ENCODE peak calls at places on chromosomes 11 and 22, in ten cellular contexts. I is Caco-2, Z is IMR-90, C is right atrium auricular region, X is body of pancreas, F is kidney, M is cardiac muscle cell, E is neural progenitor cell, A is HCT116, U is esophagus squamous epithelium. Q is an unnamed sample. For H3K4me1, the result is how much of the 10 kb centered on the place peaks cover.

GRCh38 chr11:15575409-15575808 is 460.7 kb downstream of the INSC start:
- DNase-seq in I (no peak), Z (no peak), C (no peak), X (no peak), F (no peak), M (no peak), E (no peak), A (no peak), U (no peak), Q (no peak)

GRCh38 chr22:37267128-37267587 is 15.2 kb upstream of the CYTH4 start:
- DNase-seq in I (peak), Z (no peak), C (no peak), X (no peak), F (no peak), M (peak), E (peak), A (no peak), U (no peak), Q (peak)

GRCh38 chr11:70734379-70734778 is 336.1 kb downstream of the CTTN start:
- DNase-seq in I (no peak), Z (no peak), C (no peak), X (no peak), F (peak), M (no peak), E (no peak), A (no peak), U (no peak), Q (no peak)

GRCh38 chr22:43515902-43516301 is 104.1 kb downstream of the MPPED1 start:
- DNase-seq in I (no peak), Z (no peak), C (no peak), X (no peak), F (peak), M (no peak), E (no peak), A (no peak), U (no peak), Q (no peak)

GRCh38 chr11:76839326-76839725 is 21.4 kb upstream of the ACER3 start:
- DNase-seq in I (peak), Z (no peak), C (no peak), X (no peak), F (no peak), M (no peak), E (no peak), A (peak), U (no peak), Q (no peak)

GRCh38 chr11:97722065-97722464 is 1298.7 kb upstream of the CNTN5 start:
- DNase-seq in I (no peak), Z (peak), C (no peak), X (no peak), F (peak), M (peak), E (no peak), A (no peak), U (no peak), Q (no peak)

GRCh38 chr11:109970516-109971183 is 122.5 kb upstream of the ZC3H12C start:
- DNase-seq in I (no peak), Z (no peak), C (no peak), X (no peak), F (no peak), M (no peak), E (no peak), A (no peak), U (no peak), Q (no peak)

GRCh38 chr22:29716814-29717213 is 3.0 kb upstream of the CABP7 start:
- DNase-seq in I (peak), Z (peak), C (no peak), X (peak), F (no peak), M (peak), E (peak), A (peak), U (no peak), Q (peak)

GRCh38 chr11:14237333-14237988 is 121.5 kb downstream of the RRAS2 start:
- DNase-seq in I (no peak), Z (no peak), C (no peak), X (no peak), F (no peak), M (no peak), E (no peak), A (no peak), U (no peak), Q (no peak)

GRCh38 chr22:41197808-41198585 is 7.1 kb upstream of the L3MBTL2 start:
- DNase-seq in I (peak), Z (no peak), C (no peak), X (peak), F (peak), M (no peak), E (peak), A (no peak), U (no peak), Q (peak)

GRCh38 chr22:23026777-23027176 is 43.5 kb upstream of the GNAZ start:
- DNase-seq in I (no peak), Z (no peak), C (no peak), X (no peak), F (no peak), M (no peak), E (no peak), A (no peak), U (no peak), Q (no peak)

GRCh38 chr22:36816635-36817428 is at the start of gene PVALB:
- DNase-seq in I (no peak), Z (peak), C (no peak), X (peak), F (no peak), M (peak), E (peak), A (no peak), U (no peak), Q (peak)

GRCh38 chr11:57406337-57406904 is 16.0 kb upstream of the PRG2 start:
- DNase-seq in I (no peak), Z (peak), C (no peak), X (no peak), F (no peak), M (no peak), E (no peak), A (no peak), U (no peak), Q (peak)

GRCh38 chr11:116073854-116074837 is 569.9 kb upstream of the CADM1 start:
- DNase-seq in I (peak), Z (no peak), C (no peak), X (no peak), F (no peak), M (peak), E (peak), A (no peak), U (no peak), Q (peak)

GRCh38 chr11:10659339-10660216 is 34.0 kb downstream of the IRAG1 start:
- DNase-seq in I (peak), Z (peak), C (no peak), X (no peak), F (peak), M (peak), E (no peak), A (peak), U (no peak), Q (no peak)

GRCh38 chr11:73182824-73183321 is 35.2 kb upstream of the P2RY2 start:
- DNase-seq in I (no peak), Z (no peak), C (no peak), X (peak), F (no peak), M (peak), E (no peak), A (no peak), U (no peak), Q (peak)

GRCh38 chr22:47169801-47170140 is 407.3 kb downstream of the TBC1D22A start:
- DNase-seq in I (no peak), Z (no peak), C (no peak), X (no peak), F (peak), M (no peak), E (no peak), A (no peak), U (no peak), Q (no peak)

GRCh38 chr22:47167056-47167455 is 404.6 kb downstream of the TBC1D22A start:
- DNase-seq in I (no peak), Z (no peak), C (no peak), X (no peak), F (peak), M (no peak), E (no peak), A (no peak), U (no peak), Q (no peak)

GRCh38 chr22:47171441-47172221 is 409.2 kb downstream of the TBC1D22A start:
- DNase-seq in I (no peak), Z (no peak), C (no peak), X (no peak), F (peak), M (no peak), E (no peak), A (no peak), U (no peak), Q (no peak)

GRCh38 chr22:47168441-47168840 is 406.0 kb downstream of the TBC1D22A start:
- DNase-seq in I (no peak), Z (no peak), C (no peak), X (no peak), F (peak), M (no peak), E (no peak), A (no peak), U (no peak), Q (no peak)

GRCh38 chr22:47168900-47169800 is 406.7 kb downstream of the TBC1D22A start:
- DNase-seq in I (peak), Z (peak), C (no peak), X (peak), F (peak), M (peak), E (peak), A (no peak), U (no peak), Q (no peak)
- TF ChIP-seq CTCF in I (peak), Z (peak), C (peak), X (no peak), F (peak), M (peak), E (peak), A (no peak), U (no peak), Q (peak)

DNA sequence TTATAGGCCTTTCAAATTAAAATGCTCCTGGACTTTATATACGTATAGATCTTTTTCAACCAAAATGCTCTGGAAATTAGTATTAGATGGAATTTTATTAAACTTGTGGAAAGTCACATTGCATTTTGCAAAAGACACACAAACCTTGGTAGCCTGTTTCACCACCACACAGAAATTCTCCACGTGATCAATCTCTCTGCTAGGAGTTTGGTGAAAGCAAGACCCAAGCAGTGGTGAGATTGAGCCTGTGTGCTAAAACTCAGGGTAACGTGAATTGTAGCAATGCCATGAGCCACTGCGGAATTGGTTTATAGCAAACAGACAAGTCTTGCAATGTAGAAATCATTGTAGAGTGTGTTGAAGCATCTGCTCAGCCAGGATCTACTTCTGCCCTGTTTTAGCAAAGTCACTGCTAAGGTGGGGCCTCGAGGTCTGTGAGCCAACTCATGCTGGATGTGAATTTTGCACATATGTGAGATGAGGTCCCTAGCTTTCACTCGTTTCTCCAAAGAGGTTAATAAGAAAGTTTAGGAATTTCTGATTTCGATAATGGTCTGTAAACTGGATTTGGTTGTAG is 184.8 kb downstream of the DBX1 start:
- DNase-seq in I (no peak), Z (no peak), C (no peak), X (no peak), F (no peak), M (no peak), E (no peak), A (no peak), U (no peak), Q (no peak)
- H3K4me1 ChIP-seq in I (half or more), Z (under half), C (under half), X (under half), F (under half), M (under half), E (under half), A (under half), U (under half), Q (under half)

GRCh38 chr11:47158242-47158641 is 18.4 kb downstream of the ARFGAP2 start:
- DNase-seq in I (no peak), Z (no peak), C (no peak), X (no peak), F (no peak), M (no peak), E (no peak), A (no peak), U (no peak), Q (no peak)

GRCh38 chr11:47154738-47155570 is 21.7 kb downstream of the ARFGAP2 start:
- DNase-seq in I (no peak), Z (no peak), C (no peak), X (no peak), F (no peak), M (no peak), E (no peak), A (no peak), U (no peak), Q (no peak)

GRCh38 chr11:47156951-47157350 is 19.7 kb downstream of the ARFGAP2 start:
- DNase-seq in I (no peak), Z (no peak), C (no peak), X (no peak), F (peak), M (no peak), E (no peak), A (no peak), U (no peak), Q (no peak)

GRCh38 chr11:47155914-47156313 is 20.8 kb downstream of the ARFGAP2 start:
- DNase-seq in I (no peak), Z (no peak), C (no peak), X (no peak), F (no peak), M (no peak), E (no peak), A (no peak), U (no peak), Q (no peak)

DNA sequence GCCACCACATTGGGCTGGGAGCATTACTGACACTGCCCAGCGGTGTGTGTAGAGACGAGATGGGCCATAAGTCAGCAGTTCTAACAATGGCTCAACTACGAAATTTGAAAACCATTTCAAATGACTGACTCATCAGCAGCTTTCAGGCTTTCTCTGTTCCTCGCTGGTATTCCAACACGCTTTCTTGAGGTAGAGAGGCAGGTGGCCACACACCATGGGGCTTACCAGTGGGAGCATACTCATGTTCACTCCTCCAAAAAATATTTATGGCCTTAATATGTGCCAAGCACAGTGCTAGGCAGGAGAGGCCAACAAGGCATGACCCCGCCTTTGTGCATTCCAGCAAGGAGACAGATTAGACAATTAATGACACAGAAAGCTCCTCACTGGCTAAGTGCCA is 20.3 kb downstream of the ARFGAP2 start:
- DNase-seq in I (no peak), Z (peak), C (no peak), X (no peak), F (no peak), M (no peak), E (no peak), A (no peak), U (no peak), Q (no peak)
- H3K4me3 ChIP-seq in I (no peak), Z (no peak), C (no peak), X (no peak), F (no peak), M (no peak), E (no peak), A (no peak), U (no peak), Q (no peak)

GRCh38 chr11:126132319-126132718 is 69.7 kb upstream of the CDON start:
- DNase-seq in I (no peak), Z (no peak), C (no peak), X (peak), F (peak), M (no peak), E (no peak), A (peak), U (no peak), Q (peak)
- TF ChIP-seq CTCF in I (no peak), Z (no peak), C (no peak), X (no peak), F (no peak), M (no peak), E (no peak), A (no peak), U (no peak), Q (peak)

DNA sequence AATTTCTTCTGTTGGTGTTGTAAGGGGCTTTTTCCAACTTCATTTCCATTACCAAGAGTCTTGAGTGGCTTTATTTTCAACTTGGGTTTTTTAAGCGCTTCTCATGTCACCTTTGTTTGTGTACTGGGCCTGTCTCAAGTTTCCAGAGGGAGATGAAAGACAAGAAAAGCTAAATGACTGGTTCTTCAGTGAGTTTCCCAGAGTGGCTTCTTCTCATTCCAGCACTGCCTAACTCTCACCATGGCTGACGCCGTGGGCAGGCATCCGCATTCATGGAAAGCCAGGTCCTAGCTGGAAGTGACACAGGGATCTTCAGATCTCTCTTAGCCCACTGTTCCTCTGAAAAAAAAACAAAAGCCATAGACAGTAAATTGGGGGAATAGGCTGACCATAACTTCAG is 28.6 kb downstream of the MARK2 start:
- DNase-seq in I (no peak), Z (no peak), C (no peak), X (no peak), F (peak), M (no peak), E (no peak), A (no peak), U (no peak), Q (no peak)
- H3K4me1 ChIP-seq in I (under half), Z (under half), C (under half), X (half or more), F (under half), M (under half), E (under half), A (under half), U (half or more), Q (half or more)

GRCh38 chr11:127491589-127491988 is 491.0 kb upstream of the KIRREL3 start:
- DNase-seq in I (no peak), Z (no peak), C (no peak), X (no peak), F (no peak), M (no peak), E (no peak), A (no peak), U (no peak), Q (no peak)

GRCh38 chr11:127490896-127491295 is 490.3 kb upstream of the KIRREL3 start:
- DNase-seq in I (no peak), Z (no peak), C (no peak), X (no peak), F (no peak), M (no peak), E (no peak), A (no peak), U (no peak), Q (no peak)

GRCh38 chr11:127492025-127492424 is 491.5 kb upstream of the KIRREL3 start:
- DNase-seq in I (no peak), Z (no peak), C (no peak), X (no peak), F (no peak), M (no peak), E (no peak), A (no peak), U (no peak), Q (no peak)

GRCh38 chr11:127496165-127496564 is 495.6 kb upstream of the KIRREL3 start:
- DNase-seq in I (no peak), Z (no peak), C (no peak), X (no peak), F (no peak), M (no peak), E (no peak), A (no peak), U (no peak), Q (no peak)

DNA sequence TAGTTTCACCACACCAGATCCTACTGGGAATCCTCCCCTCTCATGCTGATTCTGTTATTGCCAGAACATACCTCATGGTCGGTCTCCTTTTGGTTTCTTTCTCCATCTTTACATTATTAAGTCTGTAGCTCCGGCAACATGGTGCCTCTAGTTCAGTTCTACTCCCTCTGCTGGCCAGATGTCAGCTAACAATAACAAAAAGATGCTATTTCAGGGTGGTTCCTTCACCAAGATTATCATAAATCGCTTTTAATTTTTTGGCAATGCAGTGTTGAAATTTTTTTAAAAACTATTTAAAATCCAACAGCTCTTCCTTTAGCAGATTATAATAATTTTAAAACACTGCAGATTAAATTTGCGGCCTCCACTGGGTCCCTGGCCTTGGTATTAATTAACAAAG is 492.8 kb upstream of the KIRREL3 start:
- DNase-seq in I (peak), Z (peak), C (no peak), X (no peak), F (no peak), M (peak), E (peak), A (no peak), U (no peak), Q (no peak)
- H3K4me3 ChIP-seq in I (no peak), Z (no peak), C (no peak), X (no peak), F (no peak), M (no peak), E (no peak), A (no peak), U (no peak), Q (no peak)

DNA sequence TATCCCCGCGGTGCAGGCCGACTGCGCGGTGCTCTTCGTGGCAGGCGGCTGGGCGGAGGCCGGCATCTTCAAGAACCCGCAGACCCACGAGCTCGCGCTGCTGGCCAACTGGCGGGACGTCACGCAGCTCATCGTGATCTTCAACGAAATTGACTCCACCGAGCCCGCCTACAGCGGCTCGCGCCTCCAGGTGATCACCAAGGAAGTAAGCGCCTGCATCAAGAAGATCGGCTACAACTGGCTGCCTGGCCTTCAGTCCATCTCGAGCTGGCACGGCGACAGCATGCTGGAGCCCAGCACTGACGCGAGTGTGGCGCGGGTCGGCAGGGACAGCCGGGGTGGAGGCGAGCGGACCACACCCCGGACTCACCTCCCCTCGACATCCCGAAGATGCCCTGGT is 53.9 kb upstream of the MTNR1B start:
- DNase-seq in I (no peak), Z (no peak), C (no peak), X (no peak), F (no peak), M (no peak), E (no peak), A (no peak), U (no peak), Q (no peak)
- TF ChIP-seq CTCF in I (no peak), Z (no peak), C (no peak), X (no peak), F (no peak), M (no peak), E (no peak), A (no peak), U (no peak), Q (no peak)

Q was measured in left ventricle myocardium inferior.